ENCODE peak calls at places on chromosomes 16 and 17, in seven cellular contexts. N is C1 segment of cervical spinal cord; A is GM23338; Q is right lobe of liver; W is uterus; R is endothelial cell; J is activated CD4-positive, alpha-beta T cell treated with anti-CD3 and anti-CD28 coated beads, Interleukin-2, amount 50 U/mL, for 1 hour. Z is an unnamed sample.

GRCh38 chr16:8905168-8905762 is 23.1 kb downstream of the LITAFD start:
- DNase-seq in N (no peak), A (peak; percentile 57), Q (no peak), W (no peak), R (no peak), J (no peak), Z (no peak)

GRCh38 chr17:74815671-74816370 is 39.7 kb upstream of the NAT9 start:
- DNase-seq in N (no peak), A (peak; percentile 79), Q (no peak), W (no peak), R (peak; percentile 54), J (no peak), Z (no peak)

GRCh38 chr17:4956493-4957061 is 5.7 kb downstream of the ENO3 start:
- DNase-seq in N (no peak), A (peak; percentile 90), Q (no peak), W (no peak), R (peak; percentile 40), J (peak; percentile 46), Z (no peak)

GRCh38 chr16:66273644-66274334 is 92.7 kb upstream of the CDH5 start:
- DNase-seq in N (no peak), A (peak; percentile 47), Q (peak; percentile 26), W (no peak), R (peak; percentile 27), J (no peak), Z (no peak)

GRCh38 chr17:35376245-35376644 is 2.8 kb upstream of the SLFN11 start:
- DNase-seq in N (no peak), A (no peak), Q (no peak), W (no peak), R (no peak), J (no peak), Z (no peak)

GRCh38 chr17:79648181-79648831 is 37.5 kb upstream of the RBFOX3 start:
- DNase-seq in N (no peak), A (no peak), Q (peak; percentile 41), W (peak; percentile 9), R (no peak), J (no peak), Z (no peak)

GRCh38 chr17:62587554-62587953 is 39.9 kb upstream of the MRC2 start:
- DNase-seq in N (no peak), A (no peak), Q (no peak), W (no peak), R (no peak), J (no peak), Z (no peak)

GRCh38 chr16:71440669-71441347 is 1.0 kb downstream of the TLE7 start:
- DNase-seq in N (no peak), A (peak; percentile 77), Q (no peak), W (no peak), R (peak; percentile 42), J (no peak), Z (no peak)

GRCh38 chr16:89093602-89094251 is at the start of gene ACSF3:
- DNase-seq in N (peak; percentile 11), A (peak; percentile 60), Q (peak; percentile 66), W (peak; percentile 24), R (peak; percentile 49), J (peak; percentile 64), Z (peak; percentile 79)

GRCh38 chr16:58678716-58679115 is 5.9 kb downstream of the SLC38A7 start:
- DNase-seq in N (peak; percentile 43), A (no peak), Q (peak; percentile 78), W (no peak), R (no peak), J (no peak), Z (no peak)

GRCh38 chr17:45307290-45308015 is 9.4 kb downstream of the MAP3K14 start:
- DNase-seq in N (no peak), A (no peak), Q (no peak), W (peak; percentile 71), R (no peak), J (peak; percentile 25), Z (no peak)

GRCh38 chr16:81600275-81600674 is 155.7 kb downstream of the CMIP start:
- DNase-seq in N (no peak), A (no peak), Q (no peak), W (no peak), R (no peak), J (no peak), Z (no peak)

GRCh38 chr17:13759936-13760335 is 158.2 kb upstream of the HS3ST3A1 start:
- DNase-seq in N (no peak), A (no peak), Q (no peak), W (no peak), R (no peak), J (no peak), Z (no peak)

GRCh38 chr17:1638171-1638583 is 7.4 kb downstream of the SCARF1 start:
- DNase-seq in N (no peak), A (no peak), Q (no peak), W (no peak), R (no peak), J (no peak), Z (no peak)

GRCh38 chr16:4734730-4735575 is 616 bp downstream of the DNAAF8 start:
- DNase-seq in N (peak; percentile 81), A (peak; percentile 93), Q (peak; percentile 93), W (peak; percentile 89), R (peak; percentile 91), J (peak; percentile 94), Z (peak; percentile 88)

GRCh38 chr17:66625321-66625767 is 209.6 kb upstream of the CACNG5 start:
- DNase-seq in N (no peak), A (peak; percentile 62), Q (no peak), W (no peak), R (no peak), J (no peak), Z (no peak)

GRCh38 chr17:77432034-77432554 is 291.3 kb downstream of the SEC14L1 start:
- DNase-seq in N (no peak), A (no peak), Q (no peak), W (no peak), R (no peak), J (no peak), Z (no peak)

GRCh38 chr17:42779304-42779941 is 987 bp upstream of the WNK4 start:
- DNase-seq in N (no peak), A (no peak), Q (no peak), W (no peak), R (no peak), J (no peak), Z (no peak)

GRCh38 chr16:51982715-51983680 is 563.9 kb downstream of the TOX3 start:
- DNase-seq in N (peak; percentile 6), A (peak; percentile 89), Q (peak; percentile 57), W (peak; percentile 61), R (peak; percentile 56), J (no peak), Z (no peak)

GRCh38 chr17:70242781-70243437 is 73.6 kb downstream of the KCNJ2 start:
- DNase-seq in N (no peak), A (no peak), Q (no peak), W (no peak), R (no peak), J (no peak), Z (no peak)

GRCh38 chr16:17105239-17105721 is 365.5 kb downstream of the XYLT1 start:
- DNase-seq in N (no peak), A (peak; percentile 4), Q (no peak), W (no peak), R (no peak), J (no peak), Z (no peak)

GRCh38 chr17:17648762-17649161 is 32.5 kb upstream of the RAI1 start:
- DNase-seq in N (no peak), A (no peak), Q (no peak), W (no peak), R (no peak), J (no peak), Z (no peak)

GRCh38 chr17:50079334-50080095 is 15.6 kb upstream of the PDK2 start:
- DNase-seq in N (no peak), A (peak; percentile 85), Q (no peak), W (no peak), R (peak; percentile 50), J (no peak), Z (no peak)

GRCh38 chr17:77352996-77353395 is 212.2 kb downstream of the SEC14L1 start:
- DNase-seq in N (no peak), A (no peak), Q (peak; percentile 33), W (no peak), R (no peak), J (no peak), Z (no peak)